ENCODE peak calls at places on chromosomes 16 and 17, in five cellular contexts. P is GM23338, I is HCT116, J is prostate gland, Z is transverse colon. O is an unnamed sample.

GRCh38 chr17:32943647-32944191 is 15.8 kb downstream of the TMEM98 start:
- DNase-seq in P (no peak), I (no peak), Z (no peak), J (peak), O (no peak)

GRCh38 chr16:4273858-4274291 is 1.1 kb upstream of the TFAP4 start:
- DNase-seq in I (peak), P (peak), Z (peak), J (peak), O (peak)

GRCh38 chr17:1197781-1198490 is 18.2 kb upstream of the ABR start:
- DNase-seq in Z (peak), P (no peak), J (no peak), I (no peak), O (peak)

GRCh38 chr16:51538707-51539604 is 387.9 kb upstream of the SALL1 start:
- DNase-seq in P (no peak), I (no peak), Z (no peak), J (no peak), O (no peak)

GRCh38 chr16:53852678-53853077 is 148.7 kb downstream of the FTO start:
- DNase-seq in Z (no peak), P (no peak), J (no peak), I (no peak), O (no peak)

GRCh38 chr17:66272699-66273390 is 29.6 kb upstream of the PRKCA start:
- DNase-seq in P (no peak), I (no peak), J (no peak), Z (no peak), O (no peak)

GRCh38 chr16:73213761-73214480 is 166.0 kb upstream of the ZFHX3 start:
- DNase-seq in I (no peak), P (no peak), J (peak), Z (no peak), O (no peak)

GRCh38 chr17:29147682-29148081 is 32.5 kb downstream of the MYO18A start:
- DNase-seq in J (no peak), I (no peak), Z (no peak), P (no peak), O (no peak)

GRCh38 chr16:72884573-72884972 is 163.4 kb downstream of the ZFHX3 start:
- DNase-seq in P (no peak), J (no peak), Z (no peak), I (no peak), O (no peak)

GRCh38 chr17:46727572-46728348 is 90.7 kb downstream of the WNT3 start:
- DNase-seq in I (no peak), P (no peak), J (no peak), Z (no peak), O (no peak)

GRCh38 chr16:84853534-84853933 is 33.7 kb downstream of the CRISPLD2 start:
- DNase-seq in I (no peak), J (no peak), P (no peak), Z (no peak), O (no peak)

GRCh38 chr16:27475561-27475960 is 73.6 kb downstream of the IL21R start:
- DNase-seq in J (no peak), Z (no peak), I (no peak), P (no peak), O (no peak)

GRCh38 chr17:4463818-4464501 is 30.2 kb downstream of the SPNS3 start:
- DNase-seq in P (no peak), Z (no peak), J (no peak), I (no peak), O (no peak)

GRCh38 chr16:4704913-4705312 is 11.6 kb downstream of the NUDT16L1 start:
- DNase-seq in Z (no peak), P (no peak), I (no peak), J (no peak), O (no peak)

GRCh38 chr16:88264641-88265285 is 118.0 kb upstream of the ZNF469 start:
- DNase-seq in Z (peak), I (peak), J (peak), P (peak), O (peak)

GRCh38 chr17:493666-494065 is 141.1 kb upstream of the RPH3AL start:
- DNase-seq in I (no peak), P (no peak), J (no peak), Z (no peak), O (peak)

GRCh38 chr16:30548392-30549255 is 9.6 kb downstream of the ZNF764 start:
- DNase-seq in P (no peak), J (no peak), I (no peak), Z (no peak), O (no peak)

GRCh38 chr16:74623214-74623842 is 16.4 kb upstream of the GLG1 start:
- DNase-seq in Z (no peak), I (no peak), P (peak), J (no peak), O (no peak)

GRCh38 chr16:80718480-80719220 is 85.7 kb downstream of the CDYL2 start:
- DNase-seq in Z (no peak), P (peak), J (peak), I (no peak), O (no peak)

GRCh38 chr16:22353188-22353919 is 21.1 kb downstream of the CDR2 start:
- DNase-seq in J (no peak), P (peak), I (peak), Z (peak), O (no peak)

GRCh38 chr17:80408872-80409271 is 6.1 kb upstream of the ENDOV start:
- DNase-seq in P (no peak), J (no peak), I (no peak), Z (no peak), O (no peak)

GRCh38 chr17:48610282-48611211 is at the start of gene HOXB7:
- DNase-seq in J (no peak), Z (peak), P (peak), I (no peak), O (peak)

GRCh38 chr16:83717814-83718213 is 90.0 kb upstream of the HSBP1 start:
- DNase-seq in Z (no peak), I (no peak), J (no peak), P (no peak), O (no peak)

GRCh38 chr17:61294777-61295176 is 104.9 kb upstream of the TBX2 start:
- DNase-seq in P (no peak), J (no peak), I (peak), Z (no peak), O (no peak)

GRCh38 chr16:85062303-85062702 is 34.7 kb downstream of the KIAA0513 start:
- DNase-seq in J (no peak), I (no peak), Z (no peak), P (peak), O (no peak)

GRCh38 chr16:86353185-86353584 is 157.1 kb upstream of the FOXF1 start:
- DNase-seq in P (no peak), J (no peak), I (no peak), Z (no peak), O (no peak)

GRCh38 chr16:23518435-23518891 is 8.2 kb upstream of the GGA2 start:
- DNase-seq in P (no peak), Z (no peak), I (no peak), J (no peak), O (no peak)

GRCh38 chr16:58019866-58020538 is 5.6 kb upstream of the MMP15 start:
- DNase-seq in Z (no peak), I (no peak), P (no peak), J (no peak), O (peak)

GRCh38 chr16:66058181-66058580 is 308.3 kb upstream of the CDH5 start:
- DNase-seq in P (no peak), Z (no peak), I (no peak), J (no peak), O (no peak)

GRCh38 chr17:60356947-60357346 is 35.0 kb downstream of the USP32 start:
- DNase-seq in I (no peak), P (no peak), Z (no peak), J (no peak), O (no peak)

GRCh38 chr16:12340151-12340733 is 363.7 kb downstream of the SNX29 start:
- DNase-seq in Z (peak), I (peak), P (peak), J (peak), O (no peak)

GRCh38 chr17:16255481-16255901 is 38.5 kb downstream of the PIGL start:
- DNase-seq in P (peak), J (peak), Z (peak), I (no peak), O (no peak)

GRCh38 chr17:39924691-39925055 is 2.7 kb downstream of the ORMDL3 start:
- DNase-seq in P (no peak), Z (no peak), I (no peak), J (no peak), O (no peak)

GRCh38 chr17:39751637-39752036 is 13.9 kb downstream of the GRB7 start:
- DNase-seq in Z (no peak), P (no peak), I (no peak), J (no peak), O (peak)

GRCh38 chr16:1790611-1791255 is 2.8 kb downstream of the IGFALS start:
- DNase-seq in J (peak), I (no peak), P (no peak), Z (no peak), O (peak)

GRCh38 chr17:41483991-41484826 is 3.3 kb upstream of the KRT35 start:
- DNase-seq in I (no peak), Z (no peak), J (no peak), P (no peak), O (no peak)

GRCh38 chr17:9140550-9141422 is 119.5 kb downstream of the NTN1 start:
- DNase-seq in P (no peak), I (no peak), Z (no peak), J (no peak), O (no peak)

DNA sequence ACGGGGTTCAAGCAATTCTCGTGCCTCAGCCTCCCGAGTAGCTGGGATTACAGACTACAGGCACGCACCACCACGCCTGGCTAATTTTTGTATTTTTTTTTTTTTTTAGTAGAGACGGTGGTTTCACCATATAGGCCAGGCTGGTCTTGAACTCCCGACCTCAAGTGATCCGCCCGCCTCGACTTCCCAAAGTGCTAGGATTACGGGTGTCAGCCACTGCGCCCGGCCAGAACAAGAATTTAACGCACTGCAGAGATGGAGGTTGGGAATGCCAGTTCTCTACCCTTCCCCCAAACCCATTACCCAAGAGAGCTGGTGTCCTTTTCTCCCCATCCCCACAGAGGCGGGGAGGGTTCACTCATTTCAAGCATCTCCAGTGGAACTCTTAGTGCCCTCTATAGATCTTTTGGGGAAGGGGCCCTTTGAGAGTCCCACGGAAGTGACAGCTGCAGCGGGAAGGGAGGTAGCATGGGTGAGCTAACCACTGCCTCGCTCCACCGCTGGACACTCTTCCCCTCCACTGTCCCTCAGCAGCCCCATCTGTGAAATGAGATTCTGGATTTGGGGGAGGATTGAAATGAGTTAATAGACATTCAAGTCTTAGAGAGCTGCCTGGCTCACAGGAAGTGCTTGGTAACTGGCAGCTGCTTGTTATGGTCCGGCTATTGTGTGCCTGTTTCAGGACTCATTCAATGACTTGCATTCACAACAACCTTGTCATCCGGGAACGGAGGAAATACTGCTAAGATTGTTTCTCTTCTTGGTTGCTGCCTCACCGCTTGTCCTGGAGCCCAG is 3.5 kb upstream of the UBALD2 start:
- DNase-seq in Z (no peak), P (no peak), I (no peak), J (no peak), O (no peak)
- TF ChIP-seq POLR2AphosphoS5 in Z (peak), P (no peak), I (no peak), J (no peak), O (no peak)

GRCh38 chr16:720990-721764 is at the start of gene ANTKMT:
- DNase-seq in I (no peak), J (peak), Z (peak), P (peak), O (peak)

GRCh38 chr16:721765-722481 is 977 bp downstream of the ANTKMT start:
- DNase-seq in P (no peak), J (no peak), I (no peak), Z (no peak), O (peak)

GRCh38 chr16:719815-720506 is 985 bp upstream of the ANTKMT start:
- DNase-seq in P (no peak), Z (peak), I (no peak), J (no peak), O (no peak)

GRCh38 chr16:718922-719321 is 2.0 kb upstream of the ANTKMT start:
- DNase-seq in Z (peak), J (no peak), I (no peak), P (no peak), O (no peak)

DNA sequence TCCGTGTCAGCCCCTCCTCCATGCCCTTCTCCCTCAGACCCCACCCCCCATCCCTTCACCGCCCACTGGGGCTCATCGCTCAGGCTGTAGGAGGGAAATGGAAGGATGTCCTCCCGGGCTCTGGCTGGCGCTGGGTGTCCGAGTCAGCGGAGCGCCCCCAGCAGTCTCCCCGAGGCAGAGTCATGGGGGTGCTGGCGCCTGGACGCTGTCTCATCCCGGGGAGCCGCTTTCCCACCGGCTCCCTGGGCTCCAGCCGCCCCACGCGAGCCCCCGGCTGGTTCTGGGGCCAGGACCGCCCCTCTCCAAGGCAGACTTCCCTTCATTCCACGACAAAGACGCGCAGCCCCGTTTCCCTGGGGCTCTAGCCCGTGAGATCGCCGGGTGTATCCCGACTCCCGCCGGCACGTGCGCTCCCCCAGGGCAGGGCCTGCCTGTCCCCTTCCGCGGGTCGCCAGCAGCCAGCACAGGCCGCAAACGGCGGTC is 398 bp upstream of the ANTKMT start:
- DNase-seq in P (peak), Z (peak), I (no peak), J (no peak), O (no peak)
- TF ChIP-seq CTCF in P (peak), Z (no peak), I (peak), J (no peak), O (no peak)

GRCh38 chr17:76441681-76442340 is 11.1 kb downstream of the UBE2O start:
- DNase-seq in I (no peak), Z (no peak), J (no peak), P (peak), O (no peak)

GRCh38 chr17:76438906-76439305 is 14.0 kb downstream of the UBE2O start:
- DNase-seq in P (no peak), I (no peak), J (no peak), Z (no peak), O (no peak)

GRCh38 chr17:76439314-76439928 is 13.5 kb downstream of the UBE2O start:
- DNase-seq in J (no peak), P (no peak), I (no peak), Z (no peak), O (no peak)

GRCh38 chr17:76442341-76443338 is 10.3 kb downstream of the UBE2O start:
- DNase-seq in P (no peak), J (no peak), I (no peak), Z (no peak), O (no peak)

GRCh38 chr17:76440722-76441362 is 12.1 kb downstream of the UBE2O start:
- DNase-seq in Z (no peak), J (no peak), P (no peak), I (no peak), O (no peak)
- TF ChIP-seq POLR2AphosphoS5 in Z (no peak), J (no peak), P (no peak), I (no peak), O (no peak)

GRCh38 chr17:44147812-44148211 is 6.1 kb downstream of the HROB start:
- DNase-seq in Z (no peak), I (no peak), J (no peak), P (no peak), O (no peak)

GRCh38 chr17:44155488-44155887 is 13.8 kb downstream of the HROB start:
- DNase-seq in I (no peak), P (no peak), Z (no peak), J (no peak), O (no peak)

GRCh38 chr17:44149750-44150329 is 8.1 kb downstream of the HROB start:
- DNase-seq in J (no peak), Z (no peak), P (no peak), I (no peak), O (no peak)

GRCh38 chr17:44152875-44153274 is 11.1 kb downstream of the HROB start:
- DNase-seq in I (no peak), J (no peak), P (no peak), Z (no peak), O (no peak)
- TF ChIP-seq CTCF in I (no peak), J (no peak), P (no peak), Z (no peak), O (no peak)

DNA sequence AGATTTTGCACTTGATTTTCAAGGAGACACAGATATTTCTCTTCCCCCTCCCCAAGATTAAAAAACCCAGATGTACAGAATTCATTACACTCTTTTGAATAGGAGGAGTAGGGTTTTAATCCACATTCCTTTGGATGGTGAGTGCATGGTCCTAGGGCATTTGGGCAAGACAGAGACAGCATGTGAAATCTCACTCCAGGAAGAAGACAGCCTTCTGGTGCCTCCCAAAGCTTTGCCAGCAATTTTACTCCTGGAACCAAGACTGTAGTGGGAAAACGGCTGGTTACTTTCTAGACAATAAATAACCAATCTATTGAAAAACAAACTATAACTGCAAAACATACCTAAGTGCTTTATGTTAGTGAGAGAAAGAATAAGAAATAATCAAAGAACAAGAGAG is 15.2 kb downstream of the TEX2 start:
- DNase-seq in Z (no peak), P (no peak), J (no peak), I (no peak), O (no peak)
- TF ChIP-seq POLR2AphosphoS5 in Z (no peak), P (no peak), J (no peak), I (no peak), O (no peak)

DNA sequence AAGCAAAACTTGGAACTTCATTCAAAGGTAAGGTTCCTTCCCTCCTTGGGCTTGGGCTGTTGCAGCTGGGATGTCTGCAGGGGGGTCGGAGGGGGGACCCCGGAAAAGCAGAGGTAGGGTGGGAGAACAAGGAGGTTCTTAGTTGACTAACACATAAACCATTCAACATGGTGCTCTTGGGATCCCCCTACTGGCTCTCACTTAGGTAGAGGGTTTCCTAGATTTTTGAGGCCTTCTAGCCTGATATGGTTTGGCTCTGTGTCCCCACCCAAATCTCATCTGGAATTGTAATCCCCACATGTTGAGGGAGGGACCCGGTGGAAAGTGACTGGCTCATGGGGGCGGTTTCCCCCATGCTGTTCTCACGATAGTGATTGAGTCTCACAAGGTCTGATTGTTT is 93.9 kb downstream of the RGS9 start:
- DNase-seq in Z (no peak), I (peak), P (peak), J (no peak), O (no peak)
- TF ChIP-seq CTCF in Z (no peak), I (peak), P (peak), J (no peak), O (no peak)

GRCh38 chr17:7222093-7222971 is 2.6 kb downstream of the ACADVL start:
- DNase-seq in Z (no peak), J (no peak), P (no peak), I (no peak), O (no peak)
- TF ChIP-seq POLR2AphosphoS5 in Z (no peak), J (no peak), P (peak), I (peak), O (no peak)

O was measured in spleen.